ENCODE peak calls at places on chromosomes 12 and 14, in seven cellular contexts. One of them, this sample, is unnamed.

GRCh38 chr12:124852329-124852831 is 11.3 kb downstream of the SCARB1 start:
- DNase-seq in SK-N-SH: no peak
- DNase-seq in stimulated activated CD8-positive, alpha-beta memory T cell treated with anti-CD3 and anti-CD28 coated beads, Interleukin-7, amount 100 ng/mL, for 1 hour: no peak
- DNase-seq in heart left ventricle: peak; percentile 61
- DNase-seq in left ventricle myocardium superior: peak; percentile 71
- DNase-seq in activated T-helper 9 cell treated with anti-CD3 and anti-CD28 coated beads, Interleukin-2, amount 50 U/mL, for 16 hours: no peak
- DNase-seq in activated naive CD8-positive, alpha-beta T cell treated with anti-CD3 and anti-CD28 coated beads, Interleukin-2, amount 10 ng/mL, durations not matched to agents 7 days and 5 days: peak; percentile 42
- DNase-seq in this sample: no peak

GRCh38 chr12:65511134-65511912 is 232.8 kb downstream of the MSRB3 start:
- DNase-seq in SK-N-SH: no peak
- DNase-seq in stimulated activated CD8-positive, alpha-beta memory T cell treated with anti-CD3 and anti-CD28 coated beads, Interleukin-7, amount 100 ng/mL, for 1 hour: no peak
- DNase-seq in heart left ventricle: peak; percentile 71
- DNase-seq in left ventricle myocardium superior: peak; percentile 73
- DNase-seq in activated T-helper 9 cell treated with anti-CD3 and anti-CD28 coated beads, Interleukin-2, amount 50 U/mL, for 16 hours: no peak
- DNase-seq in activated naive CD8-positive, alpha-beta T cell treated with anti-CD3 and anti-CD28 coated beads, Interleukin-2, amount 10 ng/mL, durations not matched to agents 7 days and 5 days: no peak
- DNase-seq in this sample: no peak

GRCh38 chr12:80857311-80857710 is 80.4 kb downstream of the LIN7A start:
- DNase-seq in SK-N-SH: no peak
- DNase-seq in stimulated activated CD8-positive, alpha-beta memory T cell treated with anti-CD3 and anti-CD28 coated beads, Interleukin-7, amount 100 ng/mL, for 1 hour: no peak
- DNase-seq in heart left ventricle: no peak
- DNase-seq in left ventricle myocardium superior: no peak
- DNase-seq in activated T-helper 9 cell treated with anti-CD3 and anti-CD28 coated beads, Interleukin-2, amount 50 U/mL, for 16 hours: no peak
- DNase-seq in activated naive CD8-positive, alpha-beta T cell treated with anti-CD3 and anti-CD28 coated beads, Interleukin-2, amount 10 ng/mL, durations not matched to agents 7 days and 5 days: no peak
- DNase-seq in this sample: no peak

GRCh38 chr12:48572326-48572725 is 2.5 kb upstream of the LALBA start:
- DNase-seq in SK-N-SH: no peak
- DNase-seq in stimulated activated CD8-positive, alpha-beta memory T cell treated with anti-CD3 and anti-CD28 coated beads, Interleukin-7, amount 100 ng/mL, for 1 hour: no peak
- DNase-seq in heart left ventricle: no peak
- DNase-seq in left ventricle myocardium superior: no peak
- DNase-seq in activated T-helper 9 cell treated with anti-CD3 and anti-CD28 coated beads, Interleukin-2, amount 50 U/mL, for 16 hours: no peak
- DNase-seq in activated naive CD8-positive, alpha-beta T cell treated with anti-CD3 and anti-CD28 coated beads, Interleukin-2, amount 10 ng/mL, durations not matched to agents 7 days and 5 days: no peak
- DNase-seq in this sample: no peak

GRCh38 chr14:102616799-102617198 is 24.4 kb downstream of the RCOR1 start:
- DNase-seq in SK-N-SH: no peak
- DNase-seq in stimulated activated CD8-positive, alpha-beta memory T cell treated with anti-CD3 and anti-CD28 coated beads, Interleukin-7, amount 100 ng/mL, for 1 hour: no peak
- DNase-seq in heart left ventricle: no peak
- DNase-seq in left ventricle myocardium superior: no peak
- DNase-seq in activated T-helper 9 cell treated with anti-CD3 and anti-CD28 coated beads, Interleukin-2, amount 50 U/mL, for 16 hours: no peak
- DNase-seq in activated naive CD8-positive, alpha-beta T cell treated with anti-CD3 and anti-CD28 coated beads, Interleukin-2, amount 10 ng/mL, durations not matched to agents 7 days and 5 days: no peak
- DNase-seq in this sample: no peak

GRCh38 chr14:55281316-55281839 is 10.2 kb downstream of the FBXO34 start:
- DNase-seq in SK-N-SH: no peak
- DNase-seq in stimulated activated CD8-positive, alpha-beta memory T cell treated with anti-CD3 and anti-CD28 coated beads, Interleukin-7, amount 100 ng/mL, for 1 hour: no peak
- DNase-seq in heart left ventricle: no peak
- DNase-seq in left ventricle myocardium superior: no peak
- DNase-seq in activated T-helper 9 cell treated with anti-CD3 and anti-CD28 coated beads, Interleukin-2, amount 50 U/mL, for 16 hours: no peak
- DNase-seq in activated naive CD8-positive, alpha-beta T cell treated with anti-CD3 and anti-CD28 coated beads, Interleukin-2, amount 10 ng/mL, durations not matched to agents 7 days and 5 days: no peak
- DNase-seq in this sample: no peak

GRCh38 chr12:90106568-90106967 is 397.9 kb upstream of the ATP2B1 start:
- DNase-seq in SK-N-SH: no peak
- DNase-seq in stimulated activated CD8-positive, alpha-beta memory T cell treated with anti-CD3 and anti-CD28 coated beads, Interleukin-7, amount 100 ng/mL, for 1 hour: no peak
- DNase-seq in heart left ventricle: no peak
- DNase-seq in left ventricle myocardium superior: no peak
- DNase-seq in activated T-helper 9 cell treated with anti-CD3 and anti-CD28 coated beads, Interleukin-2, amount 50 U/mL, for 16 hours: no peak
- DNase-seq in activated naive CD8-positive, alpha-beta T cell treated with anti-CD3 and anti-CD28 coated beads, Interleukin-2, amount 10 ng/mL, durations not matched to agents 7 days and 5 days: no peak
- DNase-seq in this sample: no peak

GRCh38 chr12:93079271-93079670 is 150.2 kb upstream of the EEA1 start:
- DNase-seq in SK-N-SH: no peak
- DNase-seq in stimulated activated CD8-positive, alpha-beta memory T cell treated with anti-CD3 and anti-CD28 coated beads, Interleukin-7, amount 100 ng/mL, for 1 hour: no peak
- DNase-seq in heart left ventricle: no peak
- DNase-seq in left ventricle myocardium superior: no peak
- DNase-seq in activated T-helper 9 cell treated with anti-CD3 and anti-CD28 coated beads, Interleukin-2, amount 50 U/mL, for 16 hours: no peak
- DNase-seq in activated naive CD8-positive, alpha-beta T cell treated with anti-CD3 and anti-CD28 coated beads, Interleukin-2, amount 10 ng/mL, durations not matched to agents 7 days and 5 days: no peak
- DNase-seq in this sample: no peak

GRCh38 chr14:55446127-55446736 is 5.8 kb upstream of the TBPL2 start:
- DNase-seq in SK-N-SH: peak; percentile 75
- DNase-seq in stimulated activated CD8-positive, alpha-beta memory T cell treated with anti-CD3 and anti-CD28 coated beads, Interleukin-7, amount 100 ng/mL, for 1 hour: no peak
- DNase-seq in heart left ventricle: peak; percentile 55
- DNase-seq in left ventricle myocardium superior: no peak
- DNase-seq in activated T-helper 9 cell treated with anti-CD3 and anti-CD28 coated beads, Interleukin-2, amount 50 U/mL, for 16 hours: peak; percentile 18
- DNase-seq in activated naive CD8-positive, alpha-beta T cell treated with anti-CD3 and anti-CD28 coated beads, Interleukin-2, amount 10 ng/mL, durations not matched to agents 7 days and 5 days: no peak
- DNase-seq in this sample: peak; percentile 26

GRCh38 chr12:40240779-40241178 is 16.0 kb downstream of the LRRK2 start:
- DNase-seq in SK-N-SH: no peak
- DNase-seq in stimulated activated CD8-positive, alpha-beta memory T cell treated with anti-CD3 and anti-CD28 coated beads, Interleukin-7, amount 100 ng/mL, for 1 hour: no peak
- DNase-seq in heart left ventricle: no peak
- DNase-seq in left ventricle myocardium superior: no peak
- DNase-seq in activated T-helper 9 cell treated with anti-CD3 and anti-CD28 coated beads, Interleukin-2, amount 50 U/mL, for 16 hours: no peak
- DNase-seq in activated naive CD8-positive, alpha-beta T cell treated with anti-CD3 and anti-CD28 coated beads, Interleukin-2, amount 10 ng/mL, durations not matched to agents 7 days and 5 days: no peak
- DNase-seq in this sample: no peak

GRCh38 chr12:81083018-81083417 is 5.1 kb downstream of the ACSS3 start:
- DNase-seq in SK-N-SH: no peak
- DNase-seq in stimulated activated CD8-positive, alpha-beta memory T cell treated with anti-CD3 and anti-CD28 coated beads, Interleukin-7, amount 100 ng/mL, for 1 hour: no peak
- DNase-seq in heart left ventricle: no peak
- DNase-seq in left ventricle myocardium superior: no peak
- DNase-seq in activated T-helper 9 cell treated with anti-CD3 and anti-CD28 coated beads, Interleukin-2, amount 50 U/mL, for 16 hours: no peak
- DNase-seq in activated naive CD8-positive, alpha-beta T cell treated with anti-CD3 and anti-CD28 coated beads, Interleukin-2, amount 10 ng/mL, durations not matched to agents 7 days and 5 days: no peak
- DNase-seq in this sample: no peak

GRCh38 chr12:25424186-25424854 is 128.8 kb downstream of the LMNTD1 start:
- DNase-seq in SK-N-SH: no peak
- DNase-seq in stimulated activated CD8-positive, alpha-beta memory T cell treated with anti-CD3 and anti-CD28 coated beads, Interleukin-7, amount 100 ng/mL, for 1 hour: no peak
- DNase-seq in heart left ventricle: no peak
- DNase-seq in left ventricle myocardium superior: peak; percentile 43
- DNase-seq in activated T-helper 9 cell treated with anti-CD3 and anti-CD28 coated beads, Interleukin-2, amount 50 U/mL, for 16 hours: no peak
- DNase-seq in activated naive CD8-positive, alpha-beta T cell treated with anti-CD3 and anti-CD28 coated beads, Interleukin-2, amount 10 ng/mL, durations not matched to agents 7 days and 5 days: no peak
- DNase-seq in this sample: no peak

GRCh38 chr14:96086574-96087077 is 47.5 kb downstream of the C14orf132 start:
- DNase-seq in SK-N-SH: no peak
- DNase-seq in stimulated activated CD8-positive, alpha-beta memory T cell treated with anti-CD3 and anti-CD28 coated beads, Interleukin-7, amount 100 ng/mL, for 1 hour: no peak
- DNase-seq in heart left ventricle: no peak
- DNase-seq in left ventricle myocardium superior: no peak
- DNase-seq in activated T-helper 9 cell treated with anti-CD3 and anti-CD28 coated beads, Interleukin-2, amount 50 U/mL, for 16 hours: no peak
- DNase-seq in activated naive CD8-positive, alpha-beta T cell treated with anti-CD3 and anti-CD28 coated beads, Interleukin-2, amount 10 ng/mL, durations not matched to agents 7 days and 5 days: no peak
- DNase-seq in this sample: no peak

GRCh38 chr14:58167057-58167456 is 15.0 kb upstream of the ARMH4 start:
- DNase-seq in SK-N-SH: no peak
- DNase-seq in stimulated activated CD8-positive, alpha-beta memory T cell treated with anti-CD3 and anti-CD28 coated beads, Interleukin-7, amount 100 ng/mL, for 1 hour: no peak
- DNase-seq in heart left ventricle: no peak
- DNase-seq in left ventricle myocardium superior: no peak
- DNase-seq in activated T-helper 9 cell treated with anti-CD3 and anti-CD28 coated beads, Interleukin-2, amount 50 U/mL, for 16 hours: no peak
- DNase-seq in activated naive CD8-positive, alpha-beta T cell treated with anti-CD3 and anti-CD28 coated beads, Interleukin-2, amount 10 ng/mL, durations not matched to agents 7 days and 5 days: no peak
- DNase-seq in this sample: no peak

GRCh38 chr12:44640831-44641230 is 235.3 kb downstream of the NELL2 start:
- DNase-seq in SK-N-SH: no peak
- DNase-seq in stimulated activated CD8-positive, alpha-beta memory T cell treated with anti-CD3 and anti-CD28 coated beads, Interleukin-7, amount 100 ng/mL, for 1 hour: no peak
- DNase-seq in heart left ventricle: no peak
- DNase-seq in left ventricle myocardium superior: no peak
- DNase-seq in activated T-helper 9 cell treated with anti-CD3 and anti-CD28 coated beads, Interleukin-2, amount 50 U/mL, for 16 hours: no peak
- DNase-seq in activated naive CD8-positive, alpha-beta T cell treated with anti-CD3 and anti-CD28 coated beads, Interleukin-2, amount 10 ng/mL, durations not matched to agents 7 days and 5 days: no peak
- DNase-seq in this sample: no peak

GRCh38 chr14:100537701-100538565 is 49.3 kb downstream of the BEGAIN start:
- DNase-seq in SK-N-SH: peak; percentile 39
- DNase-seq in stimulated activated CD8-positive, alpha-beta memory T cell treated with anti-CD3 and anti-CD28 coated beads, Interleukin-7, amount 100 ng/mL, for 1 hour: no peak
- DNase-seq in heart left ventricle: peak; percentile 22
- DNase-seq in left ventricle myocardium superior: peak; percentile 26
- DNase-seq in activated T-helper 9 cell treated with anti-CD3 and anti-CD28 coated beads, Interleukin-2, amount 50 U/mL, for 16 hours: no peak
- DNase-seq in activated naive CD8-positive, alpha-beta T cell treated with anti-CD3 and anti-CD28 coated beads, Interleukin-2, amount 10 ng/mL, durations not matched to agents 7 days and 5 days: peak; percentile 24
- DNase-seq in this sample: peak; percentile 12

GRCh38 chr12:122031342-122032216 is 9.9 kb downstream of the BCL7A start:
- DNase-seq in SK-N-SH: peak; percentile 84
- DNase-seq in stimulated activated CD8-positive, alpha-beta memory T cell treated with anti-CD3 and anti-CD28 coated beads, Interleukin-7, amount 100 ng/mL, for 1 hour: no peak
- DNase-seq in heart left ventricle: no peak
- DNase-seq in left ventricle myocardium superior: peak; percentile 71
- DNase-seq in activated T-helper 9 cell treated with anti-CD3 and anti-CD28 coated beads, Interleukin-2, amount 50 U/mL, for 16 hours: peak; percentile 33
- DNase-seq in activated naive CD8-positive, alpha-beta T cell treated with anti-CD3 and anti-CD28 coated beads, Interleukin-2, amount 10 ng/mL, durations not matched to agents 7 days and 5 days: peak; percentile 69
- DNase-seq in this sample: peak; percentile 33

GRCh38 chr12:120000556-120000955 is 11.5 kb downstream of the BICDL1 start:
- DNase-seq in SK-N-SH: no peak
- DNase-seq in stimulated activated CD8-positive, alpha-beta memory T cell treated with anti-CD3 and anti-CD28 coated beads, Interleukin-7, amount 100 ng/mL, for 1 hour: no peak
- DNase-seq in heart left ventricle: no peak
- DNase-seq in left ventricle myocardium superior: no peak
- DNase-seq in activated T-helper 9 cell treated with anti-CD3 and anti-CD28 coated beads, Interleukin-2, amount 50 U/mL, for 16 hours: no peak
- DNase-seq in activated naive CD8-positive, alpha-beta T cell treated with anti-CD3 and anti-CD28 coated beads, Interleukin-2, amount 10 ng/mL, durations not matched to agents 7 days and 5 days: no peak
- DNase-seq in this sample: no peak

GRCh38 chr14:21852061-21852664 is 178.5 kb upstream of the OR4E1 start:
- DNase-seq in SK-N-SH: peak; percentile 2
- DNase-seq in stimulated activated CD8-positive, alpha-beta memory T cell treated with anti-CD3 and anti-CD28 coated beads, Interleukin-7, amount 100 ng/mL, for 1 hour: peak; percentile 55
- DNase-seq in heart left ventricle: no peak
- DNase-seq in left ventricle myocardium superior: peak; percentile 32
- DNase-seq in activated T-helper 9 cell treated with anti-CD3 and anti-CD28 coated beads, Interleukin-2, amount 50 U/mL, for 16 hours: peak; percentile 57
- DNase-seq in activated naive CD8-positive, alpha-beta T cell treated with anti-CD3 and anti-CD28 coated beads, Interleukin-2, amount 10 ng/mL, durations not matched to agents 7 days and 5 days: peak; percentile 73
- DNase-seq in this sample: peak; percentile 68

GRCh38 chr12:68648179-68648578 is 37.5 kb downstream of the RAP1B start:
- DNase-seq in SK-N-SH: no peak
- DNase-seq in stimulated activated CD8-positive, alpha-beta memory T cell treated with anti-CD3 and anti-CD28 coated beads, Interleukin-7, amount 100 ng/mL, for 1 hour: no peak
- DNase-seq in heart left ventricle: no peak
- DNase-seq in left ventricle myocardium superior: no peak
- DNase-seq in activated T-helper 9 cell treated with anti-CD3 and anti-CD28 coated beads, Interleukin-2, amount 50 U/mL, for 16 hours: no peak
- DNase-seq in activated naive CD8-positive, alpha-beta T cell treated with anti-CD3 and anti-CD28 coated beads, Interleukin-2, amount 10 ng/mL, durations not matched to agents 7 days and 5 days: no peak
- DNase-seq in this sample: peak; percentile 63

GRCh38 chr12:52206309-52207040 is 14.7 kb upstream of the KRT80 start:
- DNase-seq in SK-N-SH: no peak
- DNase-seq in stimulated activated CD8-positive, alpha-beta memory T cell treated with anti-CD3 and anti-CD28 coated beads, Interleukin-7, amount 100 ng/mL, for 1 hour: no peak
- DNase-seq in heart left ventricle: no peak
- DNase-seq in left ventricle myocardium superior: no peak
- DNase-seq in activated T-helper 9 cell treated with anti-CD3 and anti-CD28 coated beads, Interleukin-2, amount 50 U/mL, for 16 hours: no peak
- DNase-seq in activated naive CD8-positive, alpha-beta T cell treated with anti-CD3 and anti-CD28 coated beads, Interleukin-2, amount 10 ng/mL, durations not matched to agents 7 days and 5 days: peak; percentile 18
- DNase-seq in this sample: no peak

GRCh38 chr14:73953731-73954130 is 3.6 kb downstream of the COQ6 start:
- DNase-seq in SK-N-SH: no peak
- DNase-seq in stimulated activated CD8-positive, alpha-beta memory T cell treated with anti-CD3 and anti-CD28 coated beads, Interleukin-7, amount 100 ng/mL, for 1 hour: no peak
- DNase-seq in heart left ventricle: no peak
- DNase-seq in left ventricle myocardium superior: no peak
- DNase-seq in activated T-helper 9 cell treated with anti-CD3 and anti-CD28 coated beads, Interleukin-2, amount 50 U/mL, for 16 hours: no peak
- DNase-seq in activated naive CD8-positive, alpha-beta T cell treated with anti-CD3 and anti-CD28 coated beads, Interleukin-2, amount 10 ng/mL, durations not matched to agents 7 days and 5 days: no peak
- DNase-seq in this sample: no peak

GRCh38 chr14:89807151-89807550 is 147.4 kb downstream of the EFCAB11 start:
- DNase-seq in SK-N-SH: no peak
- DNase-seq in stimulated activated CD8-positive, alpha-beta memory T cell treated with anti-CD3 and anti-CD28 coated beads, Interleukin-7, amount 100 ng/mL, for 1 hour: no peak
- DNase-seq in heart left ventricle: no peak
- DNase-seq in left ventricle myocardium superior: no peak
- DNase-seq in activated T-helper 9 cell treated with anti-CD3 and anti-CD28 coated beads, Interleukin-2, amount 50 U/mL, for 16 hours: no peak
- DNase-seq in activated naive CD8-positive, alpha-beta T cell treated with anti-CD3 and anti-CD28 coated beads, Interleukin-2, amount 10 ng/mL, durations not matched to agents 7 days and 5 days: no peak
- DNase-seq in this sample: no peak

GRCh38 chr12:30197392-30198047 is 413.8 kb upstream of the TMTC1 start:
- DNase-seq in SK-N-SH: no peak
- DNase-seq in stimulated activated CD8-positive, alpha-beta memory T cell treated with anti-CD3 and anti-CD28 coated beads, Interleukin-7, amount 100 ng/mL, for 1 hour: no peak
- DNase-seq in heart left ventricle: no peak
- DNase-seq in left ventricle myocardium superior: no peak
- DNase-seq in activated T-helper 9 cell treated with anti-CD3 and anti-CD28 coated beads, Interleukin-2, amount 50 U/mL, for 16 hours: no peak
- DNase-seq in activated naive CD8-positive, alpha-beta T cell treated with anti-CD3 and anti-CD28 coated beads, Interleukin-2, amount 10 ng/mL, durations not matched to agents 7 days and 5 days: no peak
- DNase-seq in this sample: no peak

GRCh38 chr12:32897688-32898573 is 1.4 kb upstream of the PKP2 start:
- DNase-seq in SK-N-SH: no peak
- DNase-seq in stimulated activated CD8-positive, alpha-beta memory T cell treated with anti-CD3 and anti-CD28 coated beads, Interleukin-7, amount 100 ng/mL, for 1 hour: no peak
- DNase-seq in heart left ventricle: no peak
- DNase-seq in left ventricle myocardium superior: no peak
- DNase-seq in activated T-helper 9 cell treated with anti-CD3 and anti-CD28 coated beads, Interleukin-2, amount 50 U/mL, for 16 hours: no peak
- DNase-seq in activated naive CD8-positive, alpha-beta T cell treated with anti-CD3 and anti-CD28 coated beads, Interleukin-2, amount 10 ng/mL, durations not matched to agents 7 days and 5 days: no peak
- DNase-seq in this sample: no peak

GRCh38 chr12:49365542-49365941 is 1.7 kb upstream of the SPATS2 start:
- DNase-seq in SK-N-SH: no peak
- DNase-seq in stimulated activated CD8-positive, alpha-beta memory T cell treated with anti-CD3 and anti-CD28 coated beads, Interleukin-7, amount 100 ng/mL, for 1 hour: no peak
- DNase-seq in heart left ventricle: no peak
- DNase-seq in left ventricle myocardium superior: no peak
- DNase-seq in activated T-helper 9 cell treated with anti-CD3 and anti-CD28 coated beads, Interleukin-2, amount 50 U/mL, for 16 hours: no peak
- DNase-seq in activated naive CD8-positive, alpha-beta T cell treated with anti-CD3 and anti-CD28 coated beads, Interleukin-2, amount 10 ng/mL, durations not matched to agents 7 days and 5 days: no peak
- DNase-seq in this sample: no peak

GRCh38 chr12:131914179-131914702 is 14.8 kb upstream of the PUS1 start:
- DNase-seq in SK-N-SH: no peak
- DNase-seq in stimulated activated CD8-positive, alpha-beta memory T cell treated with anti-CD3 and anti-CD28 coated beads, Interleukin-7, amount 100 ng/mL, for 1 hour: no peak
- DNase-seq in heart left ventricle: no peak
- DNase-seq in left ventricle myocardium superior: peak; percentile 25
- DNase-seq in activated T-helper 9 cell treated with anti-CD3 and anti-CD28 coated beads, Interleukin-2, amount 50 U/mL, for 16 hours: no peak
- DNase-seq in activated naive CD8-positive, alpha-beta T cell treated with anti-CD3 and anti-CD28 coated beads, Interleukin-2, amount 10 ng/mL, durations not matched to agents 7 days and 5 days: no peak
- DNase-seq in this sample: no peak

GRCh38 chr12:12008232-12008850 is 62.4 kb upstream of the BCL2L14 start:
- DNase-seq in SK-N-SH: no peak
- DNase-seq in stimulated activated CD8-positive, alpha-beta memory T cell treated with anti-CD3 and anti-CD28 coated beads, Interleukin-7, amount 100 ng/mL, for 1 hour: no peak
- DNase-seq in heart left ventricle: no peak
- DNase-seq in left ventricle myocardium superior: no peak
- DNase-seq in activated T-helper 9 cell treated with anti-CD3 and anti-CD28 coated beads, Interleukin-2, amount 50 U/mL, for 16 hours: peak; percentile 45
- DNase-seq in activated naive CD8-positive, alpha-beta T cell treated with anti-CD3 and anti-CD28 coated beads, Interleukin-2, amount 10 ng/mL, durations not matched to agents 7 days and 5 days: peak; percentile 71
- DNase-seq in this sample: peak; percentile 24

GRCh38 chr14:92945959-92946846 is 23.3 kb downstream of the CHGA start:
- DNase-seq in SK-N-SH: peak; percentile 62
- DNase-seq in stimulated activated CD8-positive, alpha-beta memory T cell treated with anti-CD3 and anti-CD28 coated beads, Interleukin-7, amount 100 ng/mL, for 1 hour: no peak
- DNase-seq in heart left ventricle: peak; percentile 71
- DNase-seq in left ventricle myocardium superior: peak; percentile 69
- DNase-seq in activated T-helper 9 cell treated with anti-CD3 and anti-CD28 coated beads, Interleukin-2, amount 50 U/mL, for 16 hours: no peak
- DNase-seq in activated naive CD8-positive, alpha-beta T cell treated with anti-CD3 and anti-CD28 coated beads, Interleukin-2, amount 10 ng/mL, durations not matched to agents 7 days and 5 days: no peak
- DNase-seq in this sample: no peak

GRCh38 chr14:96038920-96039632 is at the start of gene C14orf132:
- DNase-seq in SK-N-SH: peak; percentile 96
- DNase-seq in stimulated activated CD8-positive, alpha-beta memory T cell treated with anti-CD3 and anti-CD28 coated beads, Interleukin-7, amount 100 ng/mL, for 1 hour: no peak
- DNase-seq in heart left ventricle: peak; percentile 60
- DNase-seq in left ventricle myocardium superior: peak; percentile 80
- DNase-seq in activated T-helper 9 cell treated with anti-CD3 and anti-CD28 coated beads, Interleukin-2, amount 50 U/mL, for 16 hours: peak; percentile 24
- DNase-seq in activated naive CD8-positive, alpha-beta T cell treated with anti-CD3 and anti-CD28 coated beads, Interleukin-2, amount 10 ng/mL, durations not matched to agents 7 days and 5 days: peak; percentile 45
- DNase-seq in this sample: no peak

GRCh38 chr14:77991128-77991772 is 178.9 kb upstream of the NRXN3 start:
- DNase-seq in SK-N-SH: peak; percentile 54
- DNase-seq in stimulated activated CD8-positive, alpha-beta memory T cell treated with anti-CD3 and anti-CD28 coated beads, Interleukin-7, amount 100 ng/mL, for 1 hour: no peak
- DNase-seq in heart left ventricle: no peak
- DNase-seq in left ventricle myocardium superior: no peak
- DNase-seq in activated T-helper 9 cell treated with anti-CD3 and anti-CD28 coated beads, Interleukin-2, amount 50 U/mL, for 16 hours: no peak
- DNase-seq in activated naive CD8-positive, alpha-beta T cell treated with anti-CD3 and anti-CD28 coated beads, Interleukin-2, amount 10 ng/mL, durations not matched to agents 7 days and 5 days: no peak
- DNase-seq in this sample: no peak

GRCh38 chr14:30053103-30053502 is 125.5 kb upstream of the PRKD1 start:
- DNase-seq in SK-N-SH: no peak
- DNase-seq in stimulated activated CD8-positive, alpha-beta memory T cell treated with anti-CD3 and anti-CD28 coated beads, Interleukin-7, amount 100 ng/mL, for 1 hour: no peak
- DNase-seq in heart left ventricle: no peak
- DNase-seq in left ventricle myocardium superior: no peak
- DNase-seq in activated T-helper 9 cell treated with anti-CD3 and anti-CD28 coated beads, Interleukin-2, amount 50 U/mL, for 16 hours: no peak
- DNase-seq in activated naive CD8-positive, alpha-beta T cell treated with anti-CD3 and anti-CD28 coated beads, Interleukin-2, amount 10 ng/mL, durations not matched to agents 7 days and 5 days: no peak
- DNase-seq in this sample: no peak

GRCh38 chr14:93533437-93533836 is 102.7 kb downstream of the UNC79 start:
- DNase-seq in SK-N-SH: no peak
- DNase-seq in stimulated activated CD8-positive, alpha-beta memory T cell treated with anti-CD3 and anti-CD28 coated beads, Interleukin-7, amount 100 ng/mL, for 1 hour: no peak
- DNase-seq in heart left ventricle: no peak
- DNase-seq in left ventricle myocardium superior: no peak
- DNase-seq in activated T-helper 9 cell treated with anti-CD3 and anti-CD28 coated beads, Interleukin-2, amount 50 U/mL, for 16 hours: no peak
- DNase-seq in activated naive CD8-positive, alpha-beta T cell treated with anti-CD3 and anti-CD28 coated beads, Interleukin-2, amount 10 ng/mL, durations not matched to agents 7 days and 5 days: no peak
- DNase-seq in this sample: no peak

GRCh38 chr14:21109377-21110260 is 8.8 kb downstream of the TMEM253 start:
- DNase-seq in SK-N-SH: no peak
- DNase-seq in stimulated activated CD8-positive, alpha-beta memory T cell treated with anti-CD3 and anti-CD28 coated beads, Interleukin-7, amount 100 ng/mL, for 1 hour: no peak
- DNase-seq in heart left ventricle: no peak
- DNase-seq in left ventricle myocardium superior: no peak
- DNase-seq in activated T-helper 9 cell treated with anti-CD3 and anti-CD28 coated beads, Interleukin-2, amount 50 U/mL, for 16 hours: no peak
- DNase-seq in activated naive CD8-positive, alpha-beta T cell treated with anti-CD3 and anti-CD28 coated beads, Interleukin-2, amount 10 ng/mL, durations not matched to agents 7 days and 5 days: no peak
- DNase-seq in this sample: no peak

GRCh38 chr12:85794551-85794950 is 41.7 kb downstream of the RASSF9 start:
- DNase-seq in SK-N-SH: no peak
- DNase-seq in stimulated activated CD8-positive, alpha-beta memory T cell treated with anti-CD3 and anti-CD28 coated beads, Interleukin-7, amount 100 ng/mL, for 1 hour: no peak
- DNase-seq in heart left ventricle: no peak
- DNase-seq in left ventricle myocardium superior: no peak
- DNase-seq in activated T-helper 9 cell treated with anti-CD3 and anti-CD28 coated beads, Interleukin-2, amount 50 U/mL, for 16 hours: no peak
- DNase-seq in activated naive CD8-positive, alpha-beta T cell treated with anti-CD3 and anti-CD28 coated beads, Interleukin-2, amount 10 ng/mL, durations not matched to agents 7 days and 5 days: no peak
- DNase-seq in this sample: no peak

GRCh38 chr12:6425588-6426531 is 18.9 kb upstream of the CD27 start:
- DNase-seq in SK-N-SH: no peak
- DNase-seq in stimulated activated CD8-positive, alpha-beta memory T cell treated with anti-CD3 and anti-CD28 coated beads, Interleukin-7, amount 100 ng/mL, for 1 hour: no peak
- DNase-seq in heart left ventricle: no peak
- DNase-seq in left ventricle myocardium superior: peak; percentile 36
- DNase-seq in activated T-helper 9 cell treated with anti-CD3 and anti-CD28 coated beads, Interleukin-2, amount 50 U/mL, for 16 hours: no peak
- DNase-seq in activated naive CD8-positive, alpha-beta T cell treated with anti-CD3 and anti-CD28 coated beads, Interleukin-2, amount 10 ng/mL, durations not matched to agents 7 days and 5 days: no peak
- DNase-seq in this sample: no peak

GRCh38 chr14:71086571-71086970 is 179.3 kb downstream of the PCNX1 start:
- DNase-seq in SK-N-SH: no peak
- DNase-seq in stimulated activated CD8-positive, alpha-beta memory T cell treated with anti-CD3 and anti-CD28 coated beads, Interleukin-7, amount 100 ng/mL, for 1 hour: no peak
- DNase-seq in heart left ventricle: no peak
- DNase-seq in left ventricle myocardium superior: no peak
- DNase-seq in activated T-helper 9 cell treated with anti-CD3 and anti-CD28 coated beads, Interleukin-2, amount 50 U/mL, for 16 hours: no peak
- DNase-seq in activated naive CD8-positive, alpha-beta T cell treated with anti-CD3 and anti-CD28 coated beads, Interleukin-2, amount 10 ng/mL, durations not matched to agents 7 days and 5 days: no peak
- DNase-seq in this sample: no peak